ENCODE peak calls at places on chromosome 3, in nine cellular contexts. O is endothelial cell of umbilical vein, D is brain microvascular endothelial cell, Z is psoas muscle, J is fibroblast of mammary gland, Y is cardiac muscle cell, T is mucosa of descending colon, W is left lung, R is A549. G is an unnamed sample.
A peak's percentile ranks its signal among the peaks of the same experiment; 100 is the strongest.

GRCh38 chr3:184498986-184499606 is 62.5 kb upstream of the EPHB3 start:
- DNase-seq in D (no peak), Z (no peak), R (no peak), Y (no peak), J (no peak), W (no peak), O (no peak), T (no peak), G (no peak)

GRCh38 chr3:67901681-67902080 is 247.3 kb upstream of the SUCLG2 start:
- DNase-seq in Z (no peak), W (no peak), O (no peak), Y (no peak), R (no peak), T (no peak), J (no peak), D (no peak), G (no peak)

GRCh38 chr3:120595788-120596115 is 384 bp upstream of the NDUFB4 start:
- DNase-seq in Z (no peak), J (no peak), D (no peak), R (no peak), Y (no peak), T (no peak), W (no peak), O (no peak), G (no peak)

GRCh38 chr3:117892431-117892841 is 1142.2 kb downstream of the IGSF11 start:
- DNase-seq in J (peak; percentile 70), W (no peak), R (no peak), D (no peak), O (no peak), Z (no peak), Y (no peak), T (no peak), G (no peak)

GRCh38 chr3:155334897-155335883 is 41.7 kb upstream of the STRIT1 start:
- DNase-seq in D (no peak), W (no peak), O (peak; percentile 80), Z (no peak), R (no peak), Y (peak; percentile 73), J (no peak), T (no peak), G (peak; percentile 89)

GRCh38 chr3:157807286-157807685 is 298.9 kb downstream of the SHOX2 start:
- DNase-seq in J (peak; percentile 57), T (no peak), O (no peak), Z (no peak), R (no peak), W (no peak), D (no peak), Y (no peak), G (no peak)

GRCh38 chr3:55166577-55167555 is 239.0 kb upstream of the LRTM1 start:
- DNase-seq in D (no peak), O (no peak), R (no peak), T (no peak), W (no peak), J (peak; percentile 58), Z (no peak), Y (no peak), G (peak; percentile 5)

GRCh38 chr3:160796813-160797164 is 40.8 kb downstream of the PPM1L start:
- DNase-seq in D (no peak), W (no peak), Z (no peak), J (no peak), T (no peak), O (no peak), R (no peak), Y (no peak), G (no peak)

GRCh38 chr3:147921044-147921443 is 511.9 kb downstream of the ZIC1 start:
- DNase-seq in Z (no peak), D (no peak), J (peak; percentile 18), T (no peak), Y (peak; percentile 18), R (no peak), W (no peak), O (no peak), G (no peak)

GRCh38 chr3:47010050-47010712 is 30.7 kb downstream of the NBEAL2 start:
- DNase-seq in R (no peak), W (peak; percentile 36), J (peak; percentile 22), Y (no peak), Z (no peak), D (no peak), T (peak; percentile 61), O (no peak), G (peak; percentile 4)

GRCh38 chr3:184557348-184557950 is 4.1 kb upstream of the EPHB3 start:
- DNase-seq in J (no peak), R (no peak), D (no peak), Y (no peak), O (no peak), Z (no peak), W (no peak), T (no peak), G (no peak)

GRCh38 chr3:170488802-170489201 is 70.1 kb downstream of the CLDN11 start:
- DNase-seq in Z (no peak), T (no peak), W (no peak), Y (peak; percentile 91), R (no peak), J (peak; percentile 93), D (peak; percentile 48), O (no peak), G (no peak)

GRCh38 chr3:118641608-118642007 is 393.0 kb downstream of the IGSF11 start:
- DNase-seq in Y (no peak), T (no peak), R (no peak), O (no peak), Z (no peak), D (no peak), W (no peak), J (no peak), G (peak; percentile 59)

GRCh38 chr3:61250784-61251173 is 473 bp downstream of the FHIT start:
- DNase-seq in D (no peak), Y (peak; percentile 23), T (peak; percentile 70), Z (no peak), O (no peak), J (peak; percentile 32), W (peak; percentile 50), R (no peak), G (peak; percentile 68)

GRCh38 chr3:152205097-152205593 is 63.6 kb upstream of the MBNL1 start:
- DNase-seq in T (no peak), D (no peak), Z (no peak), Y (no peak), J (no peak), O (no peak), W (no peak), R (no peak), G (peak; percentile 61)

GRCh38 chr3:182920515-182921084 is 59.7 kb downstream of the DCUN1D1 start:
- DNase-seq in T (no peak), O (no peak), J (peak; percentile 53), D (no peak), R (peak; percentile 18), Y (no peak), Z (peak; percentile 59), W (no peak), G (no peak)

GRCh38 chr3:28348286-28348636 is 260 bp upstream of the ZCWPW2 start:
- DNase-seq in D (no peak), Y (no peak), T (no peak), R (no peak), Z (no peak), O (no peak), J (peak; percentile 95), W (no peak), G (no peak)

GRCh38 chr3:25910997-25911396 is 121.1 kb downstream of the OXSM start:
- DNase-seq in O (peak; percentile 14), Y (peak; percentile 25), T (no peak), Z (no peak), J (peak; percentile 35), D (peak; percentile 2), R (no peak), W (peak; percentile 36), G (peak; percentile 64)

GRCh38 chr3:188881954-188882641 is 289.7 kb upstream of the TPRG1 start:
- DNase-seq in Z (no peak), D (peak; percentile 29), J (peak; percentile 86), T (no peak), O (peak; percentile 70), W (no peak), Y (peak; percentile 84), R (peak; percentile 10), G (no peak)

GRCh38 chr3:21463319-21463718 is 287.7 kb downstream of the ZNF385D start:
- DNase-seq in R (no peak), J (no peak), Z (no peak), W (no peak), Y (no peak), D (no peak), T (no peak), O (no peak), G (no peak)

GRCh38 chr3:128942161-128942952 is 51.5 kb downstream of the CFAP92 start:
- DNase-seq in Z (no peak), O (no peak), W (no peak), T (no peak), Y (no peak), J (no peak), D (no peak), R (no peak), G (no peak)
- TF ChIP-seq CTCF in Z (no peak), O (no peak), W (no peak), T (no peak), Y (no peak), J (no peak), D (no peak), R (no peak), G (no peak)

GRCh38 chr3:56467801-56468183 is 475 bp downstream of the ERC2 start:
- DNase-seq in W (no peak), T (no peak), Y (no peak), D (no peak), R (no peak), Z (no peak), O (no peak), J (no peak), G (no peak)
- H3K4me3 ChIP-seq in W (peak overlapping the region; percentile 45), T (no peak overlapping the region), Y (peak overlapping the region; percentile 75), D (peak overlapping the region; percentile 55), R (peak overlapping the region; percentile 57), Z (peak overlapping the region; percentile 62), O (peak overlapping the region; percentile 94), J (peak overlapping the region; percentile 16), G (no peak overlapping the region)

GRCh38 chr3:24607281-24607680 is 112.6 kb upstream of the THRB start:
- DNase-seq in O (no peak), Z (no peak), D (no peak), J (no peak), R (no peak), T (no peak), Y (no peak), W (no peak), G (no peak)
- TF ChIP-seq CTCF in O (no peak), Z (no peak), D (no peak), J (no peak), R (no peak), T (no peak), Y (no peak), W (no peak), G (no peak)

DNA sequence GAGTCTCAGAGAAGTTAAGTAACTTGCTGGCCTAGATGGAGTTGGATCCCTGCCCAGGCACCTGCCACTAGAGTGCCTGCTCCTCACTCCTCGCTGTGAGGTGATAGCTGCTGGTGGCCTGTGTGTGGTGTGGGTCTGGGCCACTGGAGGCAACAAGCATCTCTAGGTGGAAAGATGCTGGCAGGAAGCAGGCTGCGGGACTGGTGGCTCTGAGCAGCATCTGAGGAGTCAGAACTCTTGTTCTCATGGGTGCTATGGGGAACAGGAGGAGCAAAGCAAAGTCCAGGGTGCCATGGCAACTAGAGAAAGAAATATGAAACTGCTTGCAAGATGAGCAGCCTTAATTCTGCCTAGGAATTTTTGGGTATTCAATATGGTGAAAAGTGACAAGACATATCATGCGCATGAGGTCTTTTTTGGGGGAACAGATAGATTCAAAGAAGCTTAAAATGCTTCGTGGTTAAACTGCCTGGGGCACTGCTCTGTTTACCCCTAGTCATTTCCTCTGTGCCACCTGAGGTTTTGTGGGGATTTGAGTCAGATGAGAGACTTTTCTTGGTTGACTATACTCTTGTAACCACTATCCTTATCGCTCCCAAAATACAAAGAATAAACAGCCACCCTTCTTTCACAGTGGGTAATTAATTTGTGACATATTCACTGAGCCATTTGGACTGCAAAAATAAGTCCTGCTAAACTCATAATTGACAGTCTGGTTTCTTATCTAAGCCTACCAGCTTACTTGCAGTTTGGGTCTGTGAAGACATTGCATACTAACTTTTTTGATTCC is 50.3 kb downstream of the MED12L start:
- DNase-seq in O (no peak), T (no peak), Y (no peak), W (peak; percentile 61), J (no peak), R (no peak), Z (no peak), D (no peak), G (peak; percentile 29)
- H3K4me3 ChIP-seq in O (no peak overlapping the region), T (no peak overlapping the region), Y (no peak overlapping the region), W (no peak overlapping the region), J (no peak overlapping the region), R (no peak overlapping the region), Z (no peak overlapping the region), D (no peak overlapping the region), G (no peak overlapping the region)

G was measured in GM12865.